ENCODE peak calls at places on chromosome 17, in four cellular contexts. One of them, this sample, is unnamed.

GRCh38 chr17:71022758-71023157 is 853.4 kb downstream of the KCNJ2 start:
- DNase-seq in SK-N-SH: peak
- DNase-seq in lung: no peak
- DNase-seq in thoracic aorta: no peak
- DNase-seq in this sample: no peak

GRCh38 chr17:59327891-59328290 is 3.6 kb upstream of the YPEL2 start:
- DNase-seq in thoracic aorta: no peak
- DNase-seq in lung: no peak
- DNase-seq in SK-N-SH: peak
- DNase-seq in this sample: no peak

GRCh38 chr17:48483471-48484131 is 47.2 kb downstream of the HOXB1 start:
- DNase-seq in lung: no peak
- DNase-seq in SK-N-SH: no peak
- DNase-seq in thoracic aorta: no peak
- DNase-seq in this sample: no peak

GRCh38 chr17:50993544-50993943 is 127.1 kb downstream of the SPAG9 start:
- DNase-seq in lung: no peak
- DNase-seq in SK-N-SH: no peak
- DNase-seq in thoracic aorta: no peak
- DNase-seq in this sample: no peak

GRCh38 chr17:76076765-76077581 is 2.0 kb upstream of the ZACN start:
- DNase-seq in thoracic aorta: no peak
- DNase-seq in SK-N-SH: peak
- DNase-seq in lung: no peak
- DNase-seq in this sample: no peak

GRCh38 chr17:47707056-47707791 is 13.3 kb downstream of the TBKBP1 start:
- DNase-seq in lung: no peak
- DNase-seq in SK-N-SH: no peak
- DNase-seq in thoracic aorta: no peak
- DNase-seq in this sample: no peak

GRCh38 chr17:32265192-32265895 is at the start of gene RHBDL3:
- DNase-seq in thoracic aorta: no peak
- DNase-seq in lung: no peak
- DNase-seq in SK-N-SH: peak
- DNase-seq in this sample: no peak

GRCh38 chr17:42354956-42355843 is 33.0 kb downstream of the STAT3 start:
- DNase-seq in lung: no peak
- DNase-seq in SK-N-SH: no peak
- DNase-seq in thoracic aorta: no peak
- DNase-seq in this sample: no peak

GRCh38 chr17:43813386-43813785 is 19.6 kb downstream of the MPP3 start:
- DNase-seq in SK-N-SH: no peak
- DNase-seq in thoracic aorta: no peak
- DNase-seq in lung: no peak
- DNase-seq in this sample: no peak

This sample was measured in CD14-positive monocyte.